ENCODE peak calls at places on chromosomes 5 and 9, in seven cellular contexts. D is naive thymus-derived CD4-positive, alpha-beta T cell; M is SJSA1; V is WERI-Rb-1; B is endothelial cell of umbilical vein; J is GM23248; W is lower lobe of right lung. C is an unnamed sample.

GRCh38 chr5:181120311-181120710 is 10.7 kb downstream of the OR2V1 start:
- DNase-seq in D (no peak), M (peak; percentile 2), V (no peak), B (no peak), J (peak; percentile 85), W (no peak), C (no peak)

GRCh38 chr9:82991684-82992083 is 71.3 kb downstream of the RASEF start:
- DNase-seq in D (no peak), M (no peak), V (no peak), B (no peak), J (no peak), W (no peak), C (no peak)

GRCh38 chr9:19456996-19457693 is 48.3 kb downstream of the ACER2 start:
- DNase-seq in D (peak; percentile 18), M (peak; percentile 48), V (peak; percentile 63), B (peak; percentile 80), J (peak; percentile 81), W (no peak), C (peak; percentile 35)

GRCh38 chr5:52801329-52801728 is 13.6 kb downstream of the ITGA1 start:
- DNase-seq in D (no peak), M (no peak), V (no peak), B (peak; percentile 48), J (peak; percentile 42), W (no peak), C (no peak)

GRCh38 chr9:84003246-84003645 is 22.6 kb downstream of the RMI1 start:
- DNase-seq in D (no peak), M (no peak), V (no peak), B (no peak), J (no peak), W (no peak), C (no peak)

GRCh38 chr9:129487307-129487657 is 133.6 kb downstream of the C9orf50 start:
- DNase-seq in D (no peak), M (no peak), V (no peak), B (no peak), J (peak; percentile 42), W (no peak), C (no peak)

GRCh38 chr5:126680215-126680817 is 79.6 kb downstream of the PHAX start:
- DNase-seq in D (no peak), M (no peak), V (peak; percentile 74), B (no peak), J (peak; percentile 75), W (no peak), C (no peak)

GRCh38 chr5:154465169-154465568 is 12.9 kb downstream of the HAND1 start:
- DNase-seq in D (no peak), M (no peak), V (no peak), B (no peak), J (peak; percentile 79), W (no peak), C (no peak)

GRCh38 chr9:83047839-83048775 is 14.8 kb downstream of the RASEF start:
- DNase-seq in D (no peak), M (no peak), V (no peak), B (no peak), J (no peak), W (peak; percentile 46), C (peak; percentile 19)

GRCh38 chr9:21873540-21874221 is 71.2 kb downstream of the MTAP start:
- DNase-seq in D (no peak), M (no peak), V (no peak), B (peak; percentile 85), J (peak; percentile 54), W (no peak), C (no peak)

GRCh38 chr5:87081511-87082372 is 185.9 kb upstream of the RASA1 start:
- DNase-seq in D (no peak), M (no peak), V (no peak), B (peak; percentile 55), J (no peak), W (no peak), C (no peak)

DNA sequence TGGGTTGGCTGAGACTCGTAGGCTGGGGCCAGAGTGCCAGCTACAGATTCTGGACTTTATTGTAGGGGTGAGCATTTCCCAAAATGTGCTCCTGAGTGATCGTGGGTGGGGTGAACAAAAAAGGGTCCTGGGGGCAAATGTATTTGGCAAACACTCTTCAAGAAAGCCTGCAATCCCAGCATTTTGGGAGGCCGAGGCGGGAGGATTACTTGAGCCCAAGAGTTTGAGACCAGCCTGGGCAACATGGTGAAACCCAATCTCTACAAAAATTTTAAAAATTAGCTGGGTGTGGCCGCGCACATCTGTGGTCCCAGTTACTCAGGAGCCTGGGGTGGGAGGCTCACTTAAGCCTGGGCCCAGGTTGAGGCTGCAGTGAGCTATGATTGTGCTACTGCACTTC is 55.5 kb upstream of the CDKN2AIPNL start:
- DNase-seq in D (no peak), M (no peak), V (no peak), B (no peak), J (no peak), W (no peak), C (no peak)
- H3K4me3 ChIP-seq in D (no peak overlapping the region), M (no peak overlapping the region), V (no peak overlapping the region), B (no peak overlapping the region), J (no peak overlapping the region), W (peak overlapping the region; percentile 59), C (peak overlapping the region; percentile 70)

GRCh38 chr5:27511061-27511460 is 472.7 kb upstream of the CDH9 start:
- DNase-seq in D (no peak), M (no peak), V (no peak), B (no peak), J (no peak), W (no peak), C (no peak)
- H3K4me3 ChIP-seq in D (no peak overlapping the region), M (no peak overlapping the region), V (no peak overlapping the region), B (no peak overlapping the region), J (no peak overlapping the region), W (no peak overlapping the region), C (no peak overlapping the region)

GRCh38 chr9:33445389-33445881 is 2.0 kb downstream of the AQP3 start:
- DNase-seq in D (no peak), M (no peak), V (no peak), B (no peak), J (no peak), W (peak; percentile 81), C (no peak)
- H3K4me3 ChIP-seq in D (peak overlapping the region; percentile 86), M (no peak overlapping the region), V (no peak overlapping the region), B (no peak overlapping the region), J (no peak overlapping the region), W (peak overlapping the region; percentile 69), C (peak overlapping the region; percentile 72)

GRCh38 chr5:135544666-135545045 is 8.9 kb upstream of the NEUROG1 start:
- DNase-seq in D (no peak), M (no peak), V (peak; percentile 78), B (no peak), J (no peak), W (no peak), C (no peak)
- H3K4me3 ChIP-seq in D (peak overlapping the region; percentile 60), M (no peak overlapping the region), V (peak overlapping the region; percentile 65), B (no peak overlapping the region), J (no peak overlapping the region), W (peak overlapping the region; percentile 58), C (peak overlapping the region; percentile 64)

DNA sequence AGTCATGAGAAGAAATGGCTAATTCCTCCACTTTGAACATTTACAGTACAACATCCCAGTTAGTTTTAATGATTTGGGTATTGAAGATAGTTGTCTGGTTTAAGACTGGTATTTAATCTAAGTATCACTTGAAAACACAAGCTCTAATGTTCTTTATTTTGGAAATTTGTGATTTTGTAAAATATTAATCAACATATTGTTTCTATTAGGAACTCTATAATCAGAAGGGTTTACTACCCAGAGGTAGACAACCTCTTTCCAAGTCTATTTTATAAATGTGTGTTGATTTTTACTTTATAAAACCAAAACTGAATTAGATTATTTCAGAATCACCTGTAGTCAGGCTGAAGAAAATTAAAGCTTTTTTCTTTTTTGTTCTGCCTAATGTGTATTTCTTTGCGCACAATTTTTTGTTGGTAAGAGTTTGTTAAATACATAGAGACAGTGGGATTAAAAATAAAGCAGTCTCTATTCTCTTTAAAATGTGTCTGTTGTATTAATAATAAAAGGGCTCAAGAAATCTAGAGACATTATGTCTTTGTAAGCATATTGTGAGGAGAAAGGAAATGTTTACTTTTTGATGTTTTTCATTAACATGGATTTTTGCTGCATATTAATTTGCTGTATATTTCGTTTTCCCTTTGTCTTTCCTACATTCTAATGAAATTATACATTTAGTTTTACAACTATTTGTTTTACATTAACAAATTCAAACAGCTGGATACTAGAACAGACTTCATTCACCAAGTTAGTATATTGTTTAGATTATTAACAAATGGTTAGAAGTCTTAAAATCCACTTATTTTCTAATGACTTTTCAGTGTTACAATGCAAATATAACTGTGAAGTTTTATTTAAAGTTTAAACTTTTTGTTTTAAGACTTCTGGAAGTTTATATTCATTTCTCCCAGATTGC is 3.8 kb upstream of the PURA start:
- DNase-seq in D (no peak), M (no peak), V (no peak), B (no peak), J (no peak), W (no peak), C (no peak)
- H3K4me3 ChIP-seq in D (no peak overlapping the region), M (no peak overlapping the region), V (peak overlapping the region; percentile 68), B (no peak overlapping the region), J (peak overlapping the region; percentile 84), W (peak overlapping the region; percentile 71), C (peak overlapping the region; percentile 84)

DNA sequence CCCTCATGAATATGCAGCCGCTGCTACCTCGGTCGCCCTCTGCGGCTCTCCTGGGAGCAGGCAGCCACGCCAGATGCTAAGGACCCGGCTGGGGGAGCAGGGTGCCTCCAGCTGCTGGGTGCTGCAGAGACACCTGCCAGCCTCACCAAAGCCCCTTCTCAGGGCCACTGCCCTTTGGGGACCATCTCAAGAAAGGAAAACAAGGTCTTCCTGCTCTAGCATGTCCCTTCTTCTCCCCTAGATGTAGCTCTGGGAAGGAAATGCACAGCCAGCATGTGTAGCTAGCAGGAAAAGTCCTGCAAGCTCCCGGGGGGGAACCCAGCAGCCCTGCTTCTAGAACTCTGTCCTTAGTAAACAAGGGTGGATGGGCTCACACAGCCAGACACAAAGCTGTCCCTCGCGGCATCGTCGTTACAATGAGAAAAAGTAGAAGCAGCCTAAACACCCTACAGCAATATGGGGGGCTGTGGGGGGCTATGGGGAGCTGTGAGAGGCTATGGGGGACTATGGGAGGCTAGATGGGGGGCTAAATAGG is 56.7 kb upstream of the OLFM1 start:
- DNase-seq in D (no peak), M (no peak), V (peak; percentile 45), B (no peak), J (no peak), W (no peak), C (no peak)
- H3K4me3 ChIP-seq in D (no peak overlapping the region), M (no peak overlapping the region), V (no peak overlapping the region), B (no peak overlapping the region), J (no peak overlapping the region), W (no peak overlapping the region), C (no peak overlapping the region)

GRCh38 chr5:16936150-16937022 is at the start of gene MYO10:
- DNase-seq in D (peak; percentile 23), M (peak; percentile 93), V (peak; percentile 93), B (peak; percentile 86), J (peak; percentile 93), W (peak; percentile 83), C (peak; percentile 80)

GRCh38 chr5:16937023-16937379 is 913 bp upstream of the MYO10 start:
- DNase-seq in D (no peak), M (no peak), V (no peak), B (no peak), J (peak; percentile 27), W (peak; percentile 59), C (no peak)

GRCh38 chr5:16935271-16936149 is 578 bp downstream of the MYO10 start:
- DNase-seq in D (peak; percentile 18), M (peak; percentile 73), V (peak; percentile 31), B (peak; percentile 73), J (peak; percentile 70), W (peak; percentile 64), C (no peak)

GRCh38 chr5:16934669-16935068 is 1.4 kb downstream of the MYO10 start:
- DNase-seq in D (no peak), M (no peak), V (no peak), B (peak; percentile 63), J (peak; percentile 61), W (no peak), C (no peak)

GRCh38 chr5:16937503-16938161 is 1.5 kb upstream of the MYO10 start:
- DNase-seq in D (no peak), M (no peak), V (no peak), B (no peak), J (peak; percentile 21), W (no peak), C (no peak)
- H3K4me3 ChIP-seq in D (no peak overlapping the region), M (no peak overlapping the region), V (no peak overlapping the region), B (no peak overlapping the region), J (no peak overlapping the region), W (no peak overlapping the region), C (no peak overlapping the region)